ENCODE peak calls at places on chromosomes 12 and 14, in ten cellular contexts. U is Peyer's patch, X is IMR-90, M is cardiac fibroblast, Z is left ventricle myocardium inferior, Y is keratinocyte, A is colonic mucosa, C is mesothelial cell of epicardium, G is neural progenitor cell, F is dorsolateral prefrontal cortex. D is an unnamed sample.

GRCh38 chr14:29853272-29853671 is 74.4 kb downstream of the PRKD1 start:
- DNase-seq in U (no peak), X (peak), M (no peak), Z (no peak), Y (no peak), A (no peak), C (no peak), G (no peak), F (no peak), D (no peak)

GRCh38 chr12:124831590-124831989 is 32.1 kb downstream of the SCARB1 start:
- DNase-seq in U (no peak), X (no peak), M (no peak), Z (no peak), Y (no peak), A (no peak), C (no peak), G (no peak), F (no peak), D (no peak)

GRCh38 chr12:32261638-32262037 is 137.7 kb upstream of the FGD4 start:
- DNase-seq in U (no peak), X (no peak), M (no peak), Z (no peak), Y (no peak), A (no peak), C (no peak), G (peak), F (no peak), D (no peak)

GRCh38 chr14:57502581-57503254 is 9.1 kb upstream of the CCDC198 start:
- DNase-seq in U (no peak), X (no peak), M (peak), Z (peak), Y (no peak), A (no peak), C (peak), G (no peak), F (no peak), D (no peak)

GRCh38 chr12:28253175-28253641 is 63.0 kb downstream of the CCDC91 start:
- DNase-seq in U (no peak), X (peak), M (no peak), Z (no peak), Y (no peak), A (no peak), C (no peak), G (no peak), F (no peak), D (no peak)

GRCh38 chr12:51004504-51004903 is 21.7 kb downstream of the SLC11A2 start:
- DNase-seq in U (no peak), X (no peak), M (no peak), Z (no peak), Y (no peak), A (no peak), C (no peak), G (no peak), F (no peak), D (no peak)

GRCh38 chr12:70741266-70741665 is 104.0 kb upstream of the PTPRB start:
- DNase-seq in U (no peak), X (no peak), M (no peak), Z (no peak), Y (no peak), A (peak), C (no peak), G (no peak), F (no peak), D (no peak)

GRCh38 chr14:61076531-61076930 is 95.5 kb downstream of the SLC38A6 start:
- DNase-seq in U (no peak), X (peak), M (peak), Z (no peak), Y (no peak), A (no peak), C (no peak), G (no peak), F (no peak), D (no peak)

GRCh38 chr12:109153711-109154434 is 37.5 kb downstream of the ACACB start:
- DNase-seq in U (no peak), X (no peak), M (no peak), Z (no peak), Y (no peak), A (peak), C (no peak), G (peak), F (no peak), D (no peak)

GRCh38 chr14:63383776-63384367 is 65.1 kb upstream of the GPHB5 start:
- DNase-seq in U (no peak), X (no peak), M (no peak), Z (no peak), Y (no peak), A (no peak), C (no peak), G (no peak), F (no peak), D (peak)

GRCh38 chr12:46774011-46774633 is 51.7 kb downstream of the SLC38A4 start:
- DNase-seq in U (no peak), X (peak), M (peak), Z (no peak), Y (no peak), A (no peak), C (no peak), G (no peak), F (no peak), D (no peak)

GRCh38 chr12:100545092-100545491 is 28.4 kb upstream of the GAS2L3 start:
- DNase-seq in U (no peak), X (peak), M (no peak), Z (no peak), Y (no peak), A (no peak), C (no peak), G (no peak), F (no peak), D (no peak)

GRCh38 chr14:24662753-24663152 is 28.8 kb upstream of the GZMB start:
- DNase-seq in U (no peak), X (no peak), M (no peak), Z (no peak), Y (no peak), A (no peak), C (no peak), G (no peak), F (no peak), D (no peak)

GRCh38 chr12:92079054-92079385 is 66.6 kb downstream of the BTG1 start:
- DNase-seq in U (no peak), X (no peak), M (peak), Z (no peak), Y (no peak), A (no peak), C (no peak), G (no peak), F (no peak), D (no peak)

GRCh38 chr12:2653461-2653965 is 141.3 kb upstream of the FKBP4 start:
- DNase-seq in U (no peak), X (no peak), M (no peak), Z (no peak), Y (no peak), A (no peak), C (no peak), G (no peak), F (no peak), D (no peak)

GRCh38 chr12:52245259-52245961 is 12.4 kb downstream of the KRT7 start:
- DNase-seq in U (no peak), X (no peak), M (no peak), Z (no peak), Y (no peak), A (no peak), C (no peak), G (no peak), F (no peak), D (no peak)

GRCh38 chr12:1013618-1014489 is 22.8 kb downstream of the ERC1 start:
- DNase-seq in U (no peak), X (peak), M (peak), Z (no peak), Y (peak), A (no peak), C (no peak), G (no peak), F (no peak), D (no peak)

GRCh38 chr14:59228416-59228815 is 39.9 kb downstream of the DAAM1 start:
- DNase-seq in U (no peak), X (peak), M (peak), Z (no peak), Y (no peak), A (no peak), C (no peak), G (no peak), F (no peak), D (no peak)

GRCh38 chr14:35159742-35160409 is 37.5 kb downstream of the PRORP start:
- DNase-seq in U (no peak), X (peak), M (peak), Z (no peak), Y (peak), A (no peak), C (no peak), G (no peak), F (no peak), D (no peak)

GRCh38 chr14:45070215-45070614 is 13.7 kb upstream of the PRPF39 start:
- DNase-seq in U (no peak), X (peak), M (no peak), Z (no peak), Y (no peak), A (no peak), C (no peak), G (no peak), F (no peak), D (no peak)

GRCh38 chr12:120620624-120621023 is 19.8 kb upstream of the CABP1 start:
- DNase-seq in U (no peak), X (no peak), M (no peak), Z (no peak), Y (peak), A (peak), C (no peak), G (no peak), F (no peak), D (no peak)

GRCh38 chr12:26153421-26154154 is 28.8 kb upstream of the BHLHE41 start:
- DNase-seq in U (no peak), X (peak), M (peak), Z (no peak), Y (peak), A (no peak), C (no peak), G (no peak), F (no peak), D (no peak)

GRCh38 chr12:60106207-60106606 is 510.4 kb downstream of the SLC16A7 start:
- DNase-seq in U (no peak), X (peak), M (peak), Z (no peak), Y (no peak), A (no peak), C (no peak), G (no peak), F (no peak), D (no peak)

DNA sequence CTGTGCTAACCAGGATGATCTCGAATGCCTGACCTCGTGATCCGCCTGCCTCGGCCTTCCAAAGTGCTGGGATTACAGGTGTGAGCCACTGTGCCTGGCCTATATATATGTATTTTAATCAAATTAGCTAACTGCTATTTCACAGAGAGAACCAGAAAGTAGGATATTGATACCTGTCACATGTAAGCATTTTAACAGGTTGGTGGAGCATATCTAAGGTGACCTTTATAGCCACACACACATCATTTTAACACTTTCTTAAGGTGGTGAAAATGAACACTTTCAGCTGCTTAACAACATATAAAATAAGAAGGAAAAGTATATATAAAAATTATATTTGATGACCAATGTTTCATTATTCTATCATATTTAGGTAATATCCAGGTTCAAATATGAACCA is 57.0 kb upstream of the ATF7IP start:
- DNase-seq in U (no peak), X (no peak), M (no peak), Z (no peak), Y (no peak), A (no peak), C (no peak), G (no peak), F (no peak), D (no peak)
- TF ChIP-seq CTCF in U (no peak), X (no peak), M (no peak), Z (no peak), Y (no peak), A (no peak), C (no peak), G (no peak), F (no peak), D (no peak)

GRCh38 chr14:100104006-100104352 is 38.8 kb downstream of the EVL start:
- DNase-seq in U (no peak), X (no peak), M (no peak), Z (no peak), Y (no peak), A (no peak), C (no peak), G (no peak), F (no peak), D (no peak)

GRCh38 chr14:100104523-100105300 is 39.5 kb downstream of the EVL start:
- DNase-seq in U (no peak), X (peak), M (no peak), Z (no peak), Y (no peak), A (no peak), C (no peak), G (no peak), F (no peak), D (no peak)

GRCh38 chr14:100103261-100104005 is 38.2 kb downstream of the EVL start:
- DNase-seq in U (no peak), X (peak), M (peak), Z (peak), Y (no peak), A (no peak), C (no peak), G (no peak), F (no peak), D (no peak)

GRCh38 chr14:100100032-100100405 is 34.8 kb downstream of the EVL start:
- DNase-seq in U (no peak), X (no peak), M (no peak), Z (no peak), Y (no peak), A (no peak), C (no peak), G (no peak), F (no peak), D (no peak)

DNA sequence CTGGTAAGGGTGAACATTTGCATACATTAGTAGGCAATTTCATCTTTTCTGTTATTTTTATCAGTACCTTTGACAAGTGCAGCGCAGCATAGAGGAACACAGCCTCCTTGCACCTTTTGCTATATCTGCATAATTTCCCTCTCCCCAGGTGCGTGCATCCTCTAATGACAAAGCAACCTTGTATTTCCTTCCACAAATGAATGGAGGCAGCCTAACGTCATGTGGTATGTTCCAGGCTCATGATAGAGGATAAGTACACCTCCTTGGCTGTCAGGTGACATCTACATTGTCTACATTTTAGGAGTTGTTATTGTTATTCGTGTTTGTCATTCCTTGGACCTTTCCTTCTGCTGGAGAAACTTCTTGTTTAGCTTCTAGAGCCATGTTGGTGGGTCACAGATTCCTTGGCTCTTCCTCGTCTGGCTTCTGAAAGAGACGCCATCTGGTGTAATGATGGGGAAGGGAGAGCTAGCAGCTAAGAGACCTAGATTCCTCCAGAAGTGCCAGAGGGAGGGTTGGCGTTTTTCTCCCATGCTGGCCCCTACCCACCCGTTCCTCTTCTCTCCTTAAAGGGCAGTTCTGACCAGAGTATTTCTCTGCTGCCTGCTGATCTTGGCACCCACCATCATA is 37.0 kb downstream of the EVL start:
- DNase-seq in U (no peak), X (no peak), M (no peak), Z (no peak), Y (no peak), A (no peak), C (no peak), G (no peak), F (no peak), D (no peak)
- TF ChIP-seq CTCF in U (no peak), X (no peak), M (no peak), Z (no peak), Y (no peak), A (no peak), C (no peak), G (no peak), F (no peak), D (no peak)

GRCh38 chr14:69479696-69480095 is 4.8 kb upstream of the PLEKHD1 start:
- DNase-seq in U (no peak), X (no peak), M (no peak), Z (no peak), Y (no peak), A (no peak), C (no peak), G (no peak), F (no peak), D (no peak)

GRCh38 chr14:69473271-69473670 is 11.3 kb upstream of the PLEKHD1 start:
- DNase-seq in U (no peak), X (no peak), M (no peak), Z (no peak), Y (no peak), A (no peak), C (no peak), G (no peak), F (no peak), D (no peak)

GRCh38 chr14:69471916-69472315 is 12.6 kb upstream of the PLEKHD1 start:
- DNase-seq in U (no peak), X (no peak), M (no peak), Z (no peak), Y (no peak), A (no peak), C (no peak), G (no peak), F (no peak), D (no peak)

GRCh38 chr14:69471436-69471835 is 13.1 kb upstream of the PLEKHD1 start:
- DNase-seq in U (no peak), X (no peak), M (no peak), Z (no peak), Y (no peak), A (no peak), C (no peak), G (no peak), F (no peak), D (no peak)

GRCh38 chr14:69475194-69475818 is 9.2 kb upstream of the PLEKHD1 start:
- DNase-seq in U (no peak), X (peak), M (peak), Z (no peak), Y (no peak), A (no peak), C (no peak), G (peak), F (no peak), D (no peak)
- TF ChIP-seq CTCF in U (peak), X (peak), M (peak), Z (peak), Y (peak), A (peak), C (peak), G (peak), F (no peak), D (no peak)

GRCh38 chr14:104302794-104303405 is 164.5 kb downstream of the KIF26A start:
- DNase-seq in U (no peak), X (no peak), M (no peak), Z (no peak), Y (no peak), A (no peak), C (no peak), G (no peak), F (no peak), D (no peak)
- TF ChIP-seq CTCF in U (no peak), X (no peak), M (no peak), Z (no peak), Y (no peak), A (no peak), C (no peak), G (no peak), F (no peak), D (no peak)

D was measured in natural killer cell.